ENCODE peak calls at places on chromosomes 7 and 10, in ten cellular contexts. G, R, X, A, E, M, K, I, O and Q are unnamed samples.

GRCh38 chr10:8369666-8370065 is 315.2 kb downstream of the GATA3 start:
- DNase-seq in I (no peak), M (no peak), E (no peak), K (no peak), R (no peak), X (no peak), G (no peak), O (no peak), A (no peak), Q (no peak)

GRCh38 chr7:80018941-80019808 is 115.5 kb upstream of the GNAI1 start:
- DNase-seq in O (peak; percentile 36), M (peak; percentile 80), I (no peak), A (peak; percentile 31), E (peak; percentile 25), K (peak; percentile 43), R (no peak), G (peak; percentile 56), X (peak; percentile 27), Q (no peak)

GRCh38 chr7:74269757-74270277 is 15.6 kb upstream of the RFC2 start:
- DNase-seq in G (no peak), K (peak; percentile 70), A (peak; percentile 65), M (peak; percentile 95), X (no peak), R (no peak), I (peak; percentile 73), O (peak; percentile 55), E (peak; percentile 67), Q (peak; percentile 85)

GRCh38 chr7:135217645-135218509 is 6.6 kb upstream of the WDR91 start:
- DNase-seq in R (no peak), M (no peak), I (no peak), O (no peak), A (no peak), K (peak; percentile 77), G (no peak), E (no peak), X (no peak), Q (no peak)

GRCh38 chr10:112959207-112959838 is 9.3 kb downstream of the TCF7L2 start:
- DNase-seq in M (no peak), K (no peak), A (no peak), X (no peak), R (no peak), E (no peak), O (no peak), G (no peak), I (no peak), Q (no peak)

GRCh38 chr7:17807242-17807641 is 133.1 kb downstream of the SNX13 start:
- DNase-seq in R (no peak), X (peak; percentile 13), I (no peak), M (peak; percentile 67), O (no peak), E (no peak), G (no peak), A (no peak), K (no peak), Q (no peak)

GRCh38 chr7:102469351-102469971 is 4.7 kb downstream of the LRWD1 start:
- DNase-seq in M (no peak), X (no peak), O (no peak), G (no peak), E (no peak), R (peak; percentile 48), A (no peak), K (no peak), I (no peak), Q (peak; percentile 13)

GRCh38 chr10:104479906-104480579 is 126.4 kb downstream of the CFAP58 start:
- DNase-seq in X (no peak), E (no peak), K (no peak), O (no peak), R (no peak), G (no peak), A (no peak), M (no peak), I (no peak), Q (no peak)

GRCh38 chr10:48501226-48501625 is 103.6 kb downstream of the ARHGAP22 start:
- DNase-seq in A (peak; percentile 8), G (no peak), I (no peak), M (no peak), R (peak; percentile 24), E (peak; percentile 4), X (no peak), O (no peak), K (no peak), Q (no peak)

GRCh38 chr7:143936087-143937009 is 1.3 kb downstream of the OR2F2 start:
- DNase-seq in A (no peak), I (no peak), X (no peak), K (no peak), R (no peak), M (no peak), O (no peak), E (no peak), G (no peak), Q (no peak)

GRCh38 chr7:134452991-134453473 is 5.9 kb downstream of the AKR1B1 start:
- DNase-seq in E (no peak), R (no peak), O (no peak), I (no peak), X (no peak), G (no peak), M (no peak), A (no peak), K (no peak), Q (no peak)

GRCh38 chr7:110800984-110801383 is 289.9 kb upstream of the LRRN3 start:
- DNase-seq in A (no peak), E (no peak), O (no peak), X (no peak), R (no peak), I (no peak), G (no peak), K (no peak), M (no peak), Q (no peak)

GRCh38 chr7:100208911-100209408 is 10.8 kb upstream of the PVRIG start:
- DNase-seq in G (no peak), I (no peak), K (no peak), E (no peak), O (no peak), R (no peak), X (no peak), M (no peak), A (no peak), Q (peak; percentile 48)

GRCh38 chr10:52617346-52617745 is 155.2 kb downstream of the MBL2 start:
- DNase-seq in O (no peak), E (no peak), I (no peak), X (no peak), M (no peak), G (no peak), A (no peak), K (no peak), R (no peak), Q (no peak)

GRCh38 chr10:74153676-74154075 is 2.7 kb downstream of the ADK start:
- DNase-seq in E (no peak), A (no peak), G (no peak), X (no peak), K (no peak), R (no peak), O (no peak), M (no peak), I (no peak), Q (no peak)

GRCh38 chr7:20958474-20958873 is 171.8 kb upstream of the SP8 start:
- DNase-seq in M (no peak), R (no peak), O (no peak), X (no peak), G (no peak), A (no peak), E (no peak), I (no peak), K (no peak), Q (no peak)

DNA sequence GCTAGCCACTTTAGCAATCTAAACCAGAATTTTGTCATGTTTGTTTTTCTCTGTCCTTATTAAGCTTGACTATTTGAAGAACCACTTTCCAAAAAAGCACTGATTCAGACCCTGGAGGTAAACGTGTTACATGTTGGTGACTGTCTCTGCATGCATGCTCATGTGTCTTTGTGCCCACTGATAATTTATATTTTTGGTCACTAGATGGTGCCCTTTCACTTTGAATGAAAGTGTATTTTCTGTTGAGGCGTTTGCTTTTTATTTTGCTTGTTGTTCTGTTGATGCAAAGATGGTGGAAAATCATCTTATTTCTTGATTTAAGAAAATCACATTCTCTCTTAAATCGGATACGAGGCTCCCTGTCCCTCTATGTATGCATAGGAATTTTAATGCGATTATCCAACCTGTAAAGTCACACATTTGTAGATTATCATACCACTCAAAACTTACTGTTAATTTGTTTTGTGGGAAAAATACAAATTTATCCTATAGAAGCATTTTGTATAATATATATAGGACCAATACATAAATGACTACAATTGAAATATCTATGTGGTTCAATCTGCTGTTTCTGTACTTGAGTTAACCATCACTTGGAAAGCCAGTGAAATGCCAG is 269.3 kb downstream of the BICC1 start:
- DNase-seq in R (no peak), G (peak; percentile 52), O (no peak), A (no peak), X (no peak), E (no peak), M (no peak), K (peak; percentile 42), I (no peak), Q (no peak)
- TF ChIP-seq CTCF in R (peak; percentile 63), G (peak; percentile 69), O (peak; percentile 50), A (peak; percentile 50), X (peak; percentile 40), E (peak; percentile 45), M (peak; percentile 80), K (peak; percentile 75), I (peak; percentile 63), Q (peak; percentile 38)

GRCh38 chr7:150936018-150936417 is 42.1 kb downstream of the KCNH2 start:
- DNase-seq in K (no peak), I (no peak), E (no peak), G (no peak), R (no peak), X (no peak), M (no peak), A (no peak), O (no peak), Q (peak; percentile 19)
- H3K27ac ChIP-seq in K (no peak overlapping the region), I (no peak overlapping the region), E (no peak overlapping the region), G (no peak overlapping the region), R (no peak overlapping the region), X (no peak overlapping the region), M (no peak overlapping the region), A (no peak overlapping the region), O (no peak overlapping the region), Q (no peak overlapping the region)

GRCh38 chr10:76074659-76075058 is 643.2 kb downstream of the LRMDA start:
- DNase-seq in K (no peak), O (no peak), G (no peak), A (no peak), X (no peak), M (no peak), E (no peak), I (no peak), R (no peak), Q (no peak)
- H3K27me3 ChIP-seq in K (no peaks in the 10 kb centered on the region), O (no peaks in the 10 kb centered on the region), G (no peaks in the 10 kb centered on the region), A (no peaks in the 10 kb centered on the region), X (no peaks in the 10 kb centered on the region), M (no peaks in the 10 kb centered on the region), E (no peaks in the 10 kb centered on the region), I (no peaks in the 10 kb centered on the region), R (no peaks in the 10 kb centered on the region), Q (no peaks in the 10 kb centered on the region)

GRCh38 chr7:45328397-45329080 is 170.9 kb downstream of the RAMP3 start:
- DNase-seq in K (no peak), E (no peak), I (no peak), X (no peak), M (no peak), R (no peak), G (no peak), O (no peak), A (no peak), Q (no peak)
- TF ChIP-seq CTCF in K (no peak), E (no peak), I (no peak), X (no peak), M (no peak), R (no peak), G (no peak), O (no peak), A (no peak), Q (no peak)